ENCODE peak calls at places on chromosomes 7 and 10, in eight cellular contexts. V is activated CD8-positive, alpha-beta memory T cell treated with anti-CD3 and anti-CD28 coated beads, Interleukin-2, amount 10 ng/mL, durations not matched to agents 7 days and 5 days; Y is amygdala; C is breast epithelium; E is OCI-M1; O is coronary artery; T is activated effector memory CD4-positive, alpha-beta T cell treated with anti-CD3 and anti-CD28 coated beads, Interleukin-2, amount 50 U/mL, for 16 hours; Q is AG20443. R is an unnamed sample.
A peak's percentile ranks its signal among the peaks of the same experiment; 100 is the strongest.

GRCh38 chr7:92563345-92563744 is 26.8 kb downstream of the FAM133B start:
- DNase-seq in V (no peak), Y (no peak), C (no peak), E (no peak), O (no peak), T (no peak), Q (no peak), R (no peak)

GRCh38 chr7:93799750-93800357 is 90.7 kb downstream of the TFPI2 start:
- DNase-seq in V (no peak), Y (no peak), C (no peak), E (peak; percentile 81), O (no peak), T (no peak), Q (peak; percentile 25), R (no peak)

GRCh38 chr10:117552156-117552620 is 9.6 kb downstream of the EMX2 start:
- DNase-seq in V (no peak), Y (peak; percentile 44), C (no peak), E (no peak), O (no peak), T (no peak), Q (peak; percentile 70), R (no peak)

GRCh38 chr7:90552521-90552920 is 43.6 kb upstream of the CDK14 start:
- DNase-seq in V (no peak), Y (no peak), C (no peak), E (peak; percentile 62), O (no peak), T (no peak), Q (peak; percentile 14), R (no peak)

GRCh38 chr10:129329375-129330040 is 137.5 kb upstream of the MGMT start:
- DNase-seq in V (no peak), Y (no peak), C (no peak), E (no peak), O (no peak), T (no peak), Q (no peak), R (no peak)

GRCh38 chr10:34526186-34526585 is 288.9 kb downstream of the PARD3 start:
- DNase-seq in V (no peak), Y (no peak), C (no peak), E (no peak), O (no peak), T (no peak), Q (peak; percentile 67), R (no peak)

GRCh38 chr7:70380315-70381027 is 751.5 kb upstream of the GALNT17 start:
- DNase-seq in V (no peak), Y (no peak), C (no peak), E (no peak), O (peak; percentile 84), T (no peak), Q (peak; percentile 57), R (no peak)

GRCh38 chr10:76879116-76879706 is 758.4 kb downstream of the KCNMA1 start:
- DNase-seq in V (no peak), Y (no peak), C (no peak), E (no peak), O (no peak), T (no peak), Q (no peak), R (no peak)

GRCh38 chr7:46024263-46024916 is 103.3 kb upstream of the IGFBP3 start:
- DNase-seq in V (no peak), Y (no peak), C (no peak), E (no peak), O (no peak), T (no peak), Q (peak; percentile 32), R (no peak)

GRCh38 chr10:82190432-82191260 is 315.7 kb downstream of the NRG3 start:
- DNase-seq in V (no peak), Y (no peak), C (peak; percentile 26), E (peak; percentile 10), O (no peak), T (no peak), Q (no peak), R (no peak)

GRCh38 chr10:43203491-43204393 is 63.1 kb downstream of the RASGEF1A start:
- DNase-seq in V (peak; percentile 44), Y (no peak), C (peak; percentile 7), E (peak; percentile 20), O (no peak), T (peak; percentile 71), Q (no peak), R (peak; percentile 84)

GRCh38 chr10:99369126-99369525 is 40.0 kb downstream of the CNNM1 start:
- DNase-seq in V (no peak), Y (no peak), C (no peak), E (no peak), O (no peak), T (no peak), Q (peak; percentile 50), R (no peak)

GRCh38 chr7:133512560-133512959 is 259.7 kb downstream of the EXOC4 start:
- DNase-seq in V (no peak), Y (no peak), C (no peak), E (no peak), O (no peak), T (no peak), Q (no peak), R (no peak)

GRCh38 chr10:89837173-89838001 is 136.0 kb downstream of the KIF20B start:
- DNase-seq in V (peak; percentile 44), Y (peak; percentile 11), C (peak; percentile 20), E (no peak), O (no peak), T (peak; percentile 71), Q (peak; percentile 43), R (no peak)

GRCh38 chr7:74376256-74377036 is 77.3 kb upstream of the GTF2IRD1 start:
- DNase-seq in V (no peak), Y (no peak), C (no peak), E (no peak), O (no peak), T (no peak), Q (no peak), R (no peak)

GRCh38 chr7:106485031-106485551 is 175.9 kb downstream of the CCDC71L start:
- DNase-seq in V (no peak), Y (no peak), C (no peak), E (no peak), O (no peak), T (no peak), Q (peak; percentile 55), R (no peak)

GRCh38 chr10:130073912-130074311 is 36.7 kb downstream of the C10orf143 start:
- DNase-seq in V (no peak), Y (no peak), C (no peak), E (no peak), O (no peak), T (no peak), Q (no peak), R (peak; percentile 78)

GRCh38 chr7:116041615-116042014 is 11.1 kb upstream of the TFEC start:
- DNase-seq in V (no peak), Y (no peak), C (no peak), E (no peak), O (no peak), T (no peak), Q (no peak), R (no peak)

GRCh38 chr10:31062856-31063255 is 31.2 kb upstream of the ZNF438 start:
- DNase-seq in V (no peak), Y (no peak), C (no peak), E (no peak), O (no peak), T (no peak), Q (no peak), R (no peak)

GRCh38 chr7:158473946-158474345 is 113.7 kb downstream of the PTPRN2 start:
- DNase-seq in V (no peak), Y (no peak), C (no peak), E (no peak), O (no peak), T (no peak), Q (no peak), R (no peak)

GRCh38 chr10:49622426-49623425 is 8.9 kb downstream of the CHAT start:
- DNase-seq in V (no peak), Y (no peak), C (no peak), E (no peak), O (no peak), T (peak; percentile 51), Q (no peak), R (peak; percentile 78)

GRCh38 chr7:99733448-99733847 is 1.5 kb downstream of the CYP3A7 start:
- DNase-seq in V (no peak), Y (no peak), C (no peak), E (peak; percentile 67), O (no peak), T (no peak), Q (no peak), R (no peak)

GRCh38 chr10:12656518-12657142 is 307.3 kb downstream of the CAMK1D start:
- DNase-seq in V (no peak), Y (no peak), C (no peak), E (peak; percentile 75), O (no peak), T (no peak), Q (peak; percentile 53), R (no peak)

GRCh38 chr7:141355057-141355456 is 196.2 kb upstream of the AGK start:
- DNase-seq in V (no peak), Y (peak; percentile 21), C (no peak), E (no peak), O (no peak), T (no peak), Q (peak; percentile 22), R (no peak)

GRCh38 chr7:41275255-41275654 is 427.6 kb downstream of the INHBA start:
- DNase-seq in V (no peak), Y (no peak), C (no peak), E (no peak), O (no peak), T (no peak), Q (no peak), R (no peak)

GRCh38 chr10:116690356-116691078 is 51.8 kb downstream of the HSPA12A start:
- DNase-seq in V (no peak), Y (peak; percentile 39), C (no peak), E (no peak), O (no peak), T (no peak), Q (no peak), R (peak; percentile 22)

GRCh38 chr10:45461034-45461433 is 87.0 kb downstream of the ALOX5 start:
- DNase-seq in V (no peak), Y (no peak), C (no peak), E (no peak), O (no peak), T (no peak), Q (no peak), R (no peak)

GRCh38 chr10:108653466-108653865 is 1269.8 kb downstream of the XPNPEP1 start:
- DNase-seq in V (no peak), Y (no peak), C (no peak), E (no peak), O (no peak), T (no peak), Q (peak; percentile 11), R (no peak)

GRCh38 chr10:69655868-69656555 is 26.0 kb downstream of the FAM241B start:
- DNase-seq in V (no peak), Y (no peak), C (no peak), E (no peak), O (no peak), T (no peak), Q (no peak), R (no peak)

GRCh38 chr10:133045556-133046483 is 41.9 kb upstream of the ADGRA1 start:
- DNase-seq in V (no peak), Y (no peak), C (no peak), E (no peak), O (no peak), T (no peak), Q (no peak), R (no peak)

R was measured in mesenteric fat pad.